ENCODE peak calls at places on chromosomes 5 and 9, in seven cellular contexts. G is SK-N-SH, M is H1, T is endothelial cell of umbilical vein, U is HepG2, K is K562, C is GM12878. Q is an unnamed sample.

GRCh38 chr5:95824747-95825146 is 2.2 kb upstream of the GLRX start:
- DNase-seq in K (no peak), T (no peak), M (no peak), C (no peak), U (no peak), G (no peak), Q (no peak)

GRCh38 chr9:99345936-99346335 is 123.9 kb downstream of the SEC61B start:
- DNase-seq in U (no peak), C (no peak), G (no peak), K (no peak), M (no peak), T (peak; percentile 33), Q (peak; percentile 24)

GRCh38 chr9:70257991-70258691 is 637 bp upstream of the SMC5 start:
- DNase-seq in U (peak; percentile 26), C (no peak), M (no peak), G (peak; percentile 30), K (peak; percentile 32), T (no peak), Q (no peak)

GRCh38 chr5:53381-54174 is 38.4 kb upstream of the PLEKHG4B start:
- DNase-seq in C (no peak), K (peak; percentile 48), M (peak; percentile 94), G (peak; percentile 82), T (no peak), U (no peak), Q (no peak)

GRCh38 chr5:71700803-71701202 is 18.3 kb upstream of the CARTPT start:
- DNase-seq in M (no peak), C (no peak), K (no peak), G (no peak), U (no peak), T (no peak), Q (no peak)

GRCh38 chr9:14311940-14312572 is 1.9 kb downstream of the NFIB start:
- DNase-seq in T (peak; percentile 73), G (no peak), K (no peak), U (no peak), C (no peak), M (no peak), Q (no peak)

GRCh38 chr5:151123897-151124751 is 33.5 kb downstream of the ANXA6 start:
- DNase-seq in M (no peak), T (peak; percentile 32), U (no peak), C (peak; percentile 88), K (no peak), G (no peak), Q (no peak)

GRCh38 chr9:134526798-134527492 is 114.7 kb upstream of the COL5A1 start:
- DNase-seq in K (no peak), T (no peak), M (no peak), U (no peak), C (no peak), G (no peak), Q (no peak)

GRCh38 chr5:90337449-90338052 is 72.0 kb downstream of the CETN3 start:
- DNase-seq in G (no peak), U (peak; percentile 55), T (no peak), K (no peak), M (no peak), C (no peak), Q (no peak)
- H3K9me3 ChIP-seq in G (no peaks in the 10 kb centered on the region), U (no peaks in the 10 kb centered on the region), T (no peaks in the 10 kb centered on the region), K (no peaks in the 10 kb centered on the region), M (no peaks in the 10 kb centered on the region), C (no peaks in the 10 kb centered on the region), Q (no peaks in the 10 kb centered on the region)

GRCh38 chr5:78537821-78538220 is 110.8 kb downstream of the LHFPL2 start:
- DNase-seq in M (no peak), C (no peak), U (peak; percentile 22), T (peak; percentile 61), K (peak; percentile 60), G (peak; percentile 58), Q (no peak)

GRCh38 chr5:78537406-78537805 is 111.2 kb downstream of the LHFPL2 start:
- DNase-seq in C (no peak), K (no peak), U (no peak), G (no peak), M (no peak), T (no peak), Q (no peak)

GRCh38 chr5:78536797-78537196 is 111.8 kb downstream of the LHFPL2 start:
- DNase-seq in M (no peak), T (no peak), K (no peak), U (no peak), G (no peak), C (no peak), Q (no peak)

GRCh38 chr5:78533356-78533755 is 115.2 kb downstream of the LHFPL2 start:
- DNase-seq in U (peak; percentile 30), G (no peak), K (peak; percentile 64), C (no peak), M (no peak), T (peak; percentile 66), Q (no peak)

GRCh38 chr5:78534148-78535009 is 114.2 kb downstream of the LHFPL2 start:
- DNase-seq in M (no peak), G (no peak), C (no peak), K (no peak), T (no peak), U (no peak), Q (no peak)
- H3K9ac ChIP-seq in M (no peak overlapping the region), G (peak overlapping the region; percentile 64), C (no peak overlapping the region), K (peak overlapping the region; percentile 25), T (no peak overlapping the region), U (no peak overlapping the region), Q (no peak overlapping the region)

GRCh38 chr9:122810306-122810946 is 10.5 kb downstream of the OR1K1 start:
- DNase-seq in G (peak; percentile 78), U (peak; percentile 75), M (peak; percentile 81), C (peak; percentile 43), T (peak; percentile 87), K (peak; percentile 87), Q (peak; percentile 55)
- TF ChIP-seq POLR2AphosphoS5 in G (no peak), U (no peak), M (no peak), C (no peak), T (no peak), K (no peak), Q (no peak)

GRCh38 chr5:9067129-9067528 is 478.7 kb downstream of the SEMA5A start:
- DNase-seq in K (no peak), G (no peak), M (no peak), U (no peak), C (no peak), T (no peak), Q (no peak)
- H3K9me3 ChIP-seq in K (no peaks in the 10 kb centered on the region), G (no peaks in the 10 kb centered on the region), M (no peaks in the 10 kb centered on the region), U (peaks cover 91% of the 10 kb centered on the region), C (no peaks in the 10 kb centered on the region), T (no peaks in the 10 kb centered on the region), Q (no peaks in the 10 kb centered on the region)

GRCh38 chr5:172641359-172642045 is 439 bp downstream of the NEURL1B start:
- DNase-seq in U (no peak), G (peak; percentile 83), C (no peak), T (no peak), M (peak; percentile 82), K (no peak), Q (no peak)
- H3K9ac ChIP-seq in U (peak overlapping the region; percentile 2), G (peak overlapping the region; percentile 80), C (no peak overlapping the region), T (no peak overlapping the region), M (no peak overlapping the region), K (no peak overlapping the region), Q (peak overlapping the region; percentile 38)

GRCh38 chr9:38423939-38424843 is at the start of gene IGFBPL1:
- DNase-seq in K (no peak), C (no peak), G (peak; percentile 89), M (peak; percentile 72), U (no peak), T (peak; percentile 29), Q (no peak)
- TF ChIP-seq POLR2AphosphoS5 in K (no peak), C (no peak), G (no peak), M (no peak), U (no peak), T (no peak), Q (no peak)

DNA sequence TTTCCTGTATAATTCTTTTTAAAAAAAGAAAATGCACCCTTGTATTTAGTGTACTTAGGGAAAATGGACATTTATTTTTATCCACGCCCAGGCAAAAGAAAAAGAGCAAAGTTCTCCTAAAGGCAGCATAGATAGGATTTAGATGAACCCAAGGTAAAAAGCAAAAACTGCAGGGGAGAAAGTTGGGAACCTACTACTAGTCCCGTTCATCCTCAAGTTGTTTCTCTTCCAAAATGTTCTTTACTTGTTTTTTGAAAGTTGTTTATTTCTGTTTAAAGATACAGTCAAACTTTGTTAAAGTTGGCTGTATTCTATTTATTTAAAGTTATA is 9.8 kb downstream of the RUSC2 start:
- DNase-seq in K (no peak), U (no peak), G (no peak), T (no peak), M (no peak), C (no peak), Q (no peak)
- H3K9me3 ChIP-seq in K (peaks cover 3% of the 10 kb centered on the region), U (no peaks in the 10 kb centered on the region), G (no peaks in the 10 kb centered on the region), T (no peaks in the 10 kb centered on the region), M (no peaks in the 10 kb centered on the region), C (peaks cover 2% of the 10 kb centered on the region), Q (peaks cover 4% of the 10 kb centered on the region)